ENCODE peak calls at places on chromosomes 7 and 10, in five cellular contexts. N is skeletal muscle cell, J is cardiac fibroblast, R is amniotic stem cell, T is NCI-H2171. K is an unnamed sample.

GRCh38 chr10:131531265-131532190 is 220.0 kb upstream of the TCERG1L start:
- DNase-seq in T (no peak), J (no peak), R (no peak), N (no peak), K (no peak)

GRCh38 chr10:106355450-106355849 is 809.1 kb downstream of the SORCS1 start:
- DNase-seq in J (peak; percentile 25), T (no peak), R (no peak), N (no peak), K (no peak)

GRCh38 chr10:60473557-60473956 is 83.9 kb upstream of the ANK3 start:
- DNase-seq in R (no peak), N (no peak), T (no peak), J (peak; percentile 39), K (no peak)

GRCh38 chr10:114537791-114538543 is 120.1 kb downstream of the ABLIM1 start:
- DNase-seq in J (no peak), R (no peak), N (no peak), T (no peak), K (no peak)

GRCh38 chr10:12193193-12193592 is 2.5 kb downstream of the NUDT5 start:
- DNase-seq in J (peak; percentile 66), N (peak; percentile 39), T (no peak), R (no peak), K (no peak)

GRCh38 chr7:1505731-1506550 is 1.8 kb upstream of the INTS1 start:
- DNase-seq in J (no peak), N (no peak), R (no peak), T (peak; percentile 46), K (peak; percentile 77)

GRCh38 chr10:77925410-77925794 is 1.2 kb downstream of the DLG5 start:
- DNase-seq in N (no peak), T (no peak), J (peak; percentile 48), R (no peak), K (peak; percentile 36)

GRCh38 chr10:3963191-3963673 is 178.2 kb upstream of the KLF6 start:
- DNase-seq in T (no peak), J (no peak), R (no peak), N (no peak), K (no peak)

GRCh38 chr10:62584216-62584615 is 210.0 kb downstream of the ZNF365 start:
- DNase-seq in T (no peak), R (peak; percentile 83), J (peak; percentile 92), N (peak; percentile 87), K (no peak)

GRCh38 chr10:33155720-33156638 is 178.5 kb downstream of the NRP1 start:
- DNase-seq in T (no peak), N (no peak), R (peak; percentile 20), J (peak; percentile 88), K (no peak)

GRCh38 chr7:104960741-104961479 is 53.1 kb upstream of the KMT2E start:
- DNase-seq in T (no peak), J (peak; percentile 88), R (no peak), N (no peak), K (no peak)

GRCh38 chr7:87316097-87316700 is 29.3 kb upstream of the CROT start:
- DNase-seq in J (no peak), R (no peak), N (no peak), T (no peak), K (no peak)

GRCh38 chr7:41810258-41810576 is 107.3 kb upstream of the INHBA start:
- DNase-seq in J (no peak), R (no peak), N (no peak), T (no peak), K (no peak)

GRCh38 chr7:22499044-22499443 is 944 bp downstream of the STEAP1B start:
- DNase-seq in T (no peak), N (no peak), J (peak; percentile 58), R (no peak), K (no peak)

GRCh38 chr10:118973744-118974143 is 55.8 kb upstream of the NANOS1 start:
- DNase-seq in N (no peak), R (no peak), J (no peak), T (no peak), K (no peak)

GRCh38 chr7:159032310-159032709 is 112.4 kb downstream of the VIPR2 start:
- DNase-seq in N (no peak), R (no peak), J (no peak), T (no peak), K (no peak)

GRCh38 chr10:77196616-77197015 is 441.0 kb downstream of the KCNMA1 start:
- DNase-seq in R (no peak), T (no peak), N (no peak), J (no peak), K (no peak)

GRCh38 chr7:140674899-140675701 is 2.4 kb downstream of the ADCK2 start:
- DNase-seq in R (no peak), N (peak; percentile 16), J (peak; percentile 72), T (no peak), K (peak; percentile 4)

GRCh38 chr10:70458329-70459060 is 17.0 kb upstream of the NODAL start:
- DNase-seq in T (no peak), J (peak; percentile 69), R (peak; percentile 59), N (peak; percentile 33), K (no peak)

GRCh38 chr7:92058040-92058439 is 76.2 kb downstream of the CYP51A1 start:
- DNase-seq in N (no peak), R (no peak), J (no peak), T (no peak), K (no peak)

GRCh38 chr7:42605800-42606199 is 306.1 kb downstream of the C7orf25 start:
- DNase-seq in T (no peak), N (no peak), R (no peak), J (peak; percentile 84), K (no peak)

GRCh38 chr10:113087082-113088029 is 137.3 kb downstream of the TCF7L2 start:
- DNase-seq in N (peak; percentile 99), T (no peak), J (peak; percentile 100), R (peak; percentile 90), K (no peak)

GRCh38 chr7:127769696-127770400 is 117.9 kb downstream of the SND1 start:
- DNase-seq in N (no peak), R (no peak), J (peak; percentile 43), T (no peak), K (no peak)

GRCh38 chr10:71302874-71303568 is 16.0 kb upstream of the SLC29A3 start:
- DNase-seq in R (peak; percentile 26), T (peak; percentile 50), J (peak; percentile 66), N (peak; percentile 18), K (peak; percentile 89)

GRCh38 chr10:102409604-102410426 is 8.8 kb downstream of the PSD start:
- DNase-seq in T (no peak), J (no peak), N (no peak), R (no peak), K (no peak)

GRCh38 chr10:104045151-104046089 is 40.3 kb downstream of the COL17A1 start:
- DNase-seq in T (no peak), R (peak; percentile 63), J (peak; percentile 86), N (peak; percentile 33), K (peak; percentile 6)

GRCh38 chr7:45980181-45980905 is 59.3 kb upstream of the IGFBP3 start:
- DNase-seq in J (peak; percentile 63), R (no peak), N (no peak), T (no peak), K (no peak)

GRCh38 chr7:129375221-129375938 is 58.9 kb upstream of the STRIP2 start:
- DNase-seq in J (no peak), R (no peak), T (no peak), N (no peak), K (no peak)

GRCh38 chr7:7857143-7857583 is 111.4 kb upstream of the GLCCI1 start:
- DNase-seq in R (no peak), J (no peak), T (peak; percentile 36), N (no peak), K (no peak)

GRCh38 chr10:102231357-102232318 is 5.5 kb downstream of the ELOVL3 start:
- DNase-seq in R (no peak), N (no peak), T (peak; percentile 25), J (peak; percentile 31), K (peak; percentile 43)

GRCh38 chr10:91251430-91252056 is 31.1 kb downstream of the PCGF5 start:
- DNase-seq in T (peak; percentile 17), R (no peak), J (peak; percentile 70), N (peak; percentile 5), K (peak; percentile 84)